ENCODE peak calls at places on chromosomes 2 and 18, in seven cellular contexts. A, F, V, S, H, J and Y are unnamed samples.

GRCh38 chr2:152134488-152135280 is 35.8 kb upstream of the CACNB4 start:
- DNase-seq in A (no peak), F (peak), V (no peak), S (no peak), H (no peak), J (no peak), Y (no peak)

GRCh38 chr2:27954771-27955384 is 64.3 kb downstream of the BABAM2 start:
- DNase-seq in A (peak), F (peak), V (peak), S (peak), H (peak), J (no peak), Y (peak)

GRCh38 chr2:20294231-20294630 is 56.4 kb downstream of the PUM2 start:
- DNase-seq in A (no peak), F (no peak), V (no peak), S (no peak), H (no peak), J (no peak), Y (no peak)

GRCh38 chr2:231929961-231930600 is 3.9 kb upstream of the NPPC start:
- DNase-seq in A (no peak), F (no peak), V (no peak), S (peak), H (peak), J (peak), Y (no peak)

GRCh38 chr2:134783912-134784311 is 54.5 kb upstream of the ACMSD start:
- DNase-seq in A (no peak), F (no peak), V (no peak), S (no peak), H (no peak), J (no peak), Y (no peak)

GRCh38 chr2:65434592-65435241 is 2.3 kb upstream of the SPRED2 start:
- DNase-seq in A (no peak), F (no peak), V (no peak), S (no peak), H (no peak), J (no peak), Y (no peak)

GRCh38 chr2:72993147-72993546 is 75.8 kb downstream of the EMX1 start:
- DNase-seq in A (no peak), F (no peak), V (peak), S (peak), H (peak), J (peak), Y (no peak)

GRCh38 chr18:39841133-39842041 is 2113.6 kb upstream of the PIK3C3 start:
- DNase-seq in A (peak), F (peak), V (peak), S (peak), H (peak), J (no peak), Y (no peak)

GRCh38 chr2:73205611-73206010 is 3.2 kb downstream of the NOTO start:
- DNase-seq in A (no peak), F (no peak), V (no peak), S (no peak), H (no peak), J (no peak), Y (no peak)

GRCh38 chr2:1930956-1931914 is 186.9 kb upstream of the PXDN start:
- DNase-seq in A (no peak), F (no peak), V (no peak), S (no peak), H (no peak), J (no peak), Y (no peak)

GRCh38 chr2:10071595-10071994 is 8.6 kb downstream of the CYS1 start:
- DNase-seq in A (no peak), F (no peak), V (no peak), S (no peak), H (no peak), J (no peak), Y (no peak)

GRCh38 chr2:10817413-10817812 is 4.8 kb upstream of the PDIA6 start:
- DNase-seq in A (no peak), F (no peak), V (no peak), S (peak), H (peak), J (no peak), Y (no peak)

GRCh38 chr2:11584530-11585056 is 50.7 kb downstream of the GREB1 start:
- DNase-seq in A (no peak), F (no peak), V (no peak), S (no peak), H (no peak), J (no peak), Y (no peak)

GRCh38 chr18:71951021-71951420 is 593.1 kb downstream of the CBLN2 start:
- DNase-seq in A (no peak), F (no peak), V (no peak), S (no peak), H (no peak), J (no peak), Y (no peak)

GRCh38 chr2:219702796-219703545 is 75.5 kb downstream of the SLC4A3 start:
- DNase-seq in A (peak), F (peak), V (no peak), S (no peak), H (no peak), J (no peak), Y (no peak)

GRCh38 chr18:13726972-13727331 is 479 bp downstream of the RNMT start:
- DNase-seq in A (peak), F (peak), V (peak), S (peak), H (peak), J (peak), Y (peak)

GRCh38 chr2:153873062-153874048 is 1.6 kb downstream of the GALNT13 start:
- DNase-seq in A (no peak), F (no peak), V (no peak), S (no peak), H (no peak), J (no peak), Y (no peak)

GRCh38 chr2:160516547-160517365 is 23.1 kb upstream of the RBMS1 start:
- DNase-seq in A (peak), F (peak), V (no peak), S (no peak), H (no peak), J (no peak), Y (no peak)

GRCh38 chr2:39730685-39731302 is 48.3 kb downstream of the THUMPD2 start:
- DNase-seq in A (peak), F (no peak), V (no peak), S (no peak), H (no peak), J (no peak), Y (no peak)

GRCh38 chr18:13982136-13982535 is 66.8 kb upstream of the MC2R start:
- DNase-seq in A (no peak), F (no peak), V (no peak), S (no peak), H (no peak), J (no peak), Y (no peak)

GRCh38 chr2:100887039-100887578 is 67.2 kb downstream of the NPAS2 start:
- DNase-seq in A (no peak), F (no peak), V (no peak), S (no peak), H (no peak), J (no peak), Y (no peak)

GRCh38 chr2:28750316-28751101 is 1.1 kb upstream of the PPP1CB start:
- DNase-seq in A (peak), F (peak), V (no peak), S (no peak), H (peak), J (no peak), Y (no peak)

GRCh38 chr18:49920731-49921130 is 107.4 kb upstream of the ACAA2 start:
- DNase-seq in A (no peak), F (peak), V (no peak), S (no peak), H (no peak), J (no peak), Y (no peak)

GRCh38 chr2:133801956-133802355 is 233.7 kb upstream of the NCKAP5 start:
- DNase-seq in A (no peak), F (no peak), V (no peak), S (no peak), H (no peak), J (no peak), Y (no peak)

GRCh38 chr18:13231151-13231550 is 12.6 kb downstream of the LDLRAD4 start:
- DNase-seq in A (no peak), F (no peak), V (no peak), S (peak), H (no peak), J (peak), Y (no peak)

GRCh38 chr2:84942964-84943421 is 28.0 kb upstream of the KCMF1 start:
- DNase-seq in A (no peak), F (peak), V (no peak), S (no peak), H (no peak), J (no peak), Y (no peak)

GRCh38 chr2:241804326-241805276 is 4.4 kb upstream of the NEU4 start:
- DNase-seq in A (no peak), F (no peak), V (no peak), S (peak), H (no peak), J (peak), Y (no peak)

GRCh38 chr2:84963692-84964405 is 7.1 kb upstream of the KCMF1 start:
- DNase-seq in A (peak), F (peak), V (no peak), S (peak), H (no peak), J (peak), Y (peak)

GRCh38 chr2:10811552-10811951 is 1.0 kb downstream of the PDIA6 start:
- DNase-seq in A (no peak), F (no peak), V (no peak), S (no peak), H (no peak), J (no peak), Y (no peak)

GRCh38 chr2:75528221-75528977 is 32.3 kb downstream of the EVA1A start:
- DNase-seq in A (peak), F (peak), V (peak), S (no peak), H (no peak), J (no peak), Y (no peak)

GRCh38 chr2:73063909-73064875 is 7.3 kb downstream of the SFXN5 start:
- DNase-seq in A (peak), F (peak), V (no peak), S (no peak), H (no peak), J (no peak), Y (no peak)

GRCh38 chr18:72866901-72867701 is 686 bp downstream of the NETO1 start:
- DNase-seq in A (no peak), F (peak), V (no peak), S (no peak), H (no peak), J (no peak), Y (no peak)

DNA sequence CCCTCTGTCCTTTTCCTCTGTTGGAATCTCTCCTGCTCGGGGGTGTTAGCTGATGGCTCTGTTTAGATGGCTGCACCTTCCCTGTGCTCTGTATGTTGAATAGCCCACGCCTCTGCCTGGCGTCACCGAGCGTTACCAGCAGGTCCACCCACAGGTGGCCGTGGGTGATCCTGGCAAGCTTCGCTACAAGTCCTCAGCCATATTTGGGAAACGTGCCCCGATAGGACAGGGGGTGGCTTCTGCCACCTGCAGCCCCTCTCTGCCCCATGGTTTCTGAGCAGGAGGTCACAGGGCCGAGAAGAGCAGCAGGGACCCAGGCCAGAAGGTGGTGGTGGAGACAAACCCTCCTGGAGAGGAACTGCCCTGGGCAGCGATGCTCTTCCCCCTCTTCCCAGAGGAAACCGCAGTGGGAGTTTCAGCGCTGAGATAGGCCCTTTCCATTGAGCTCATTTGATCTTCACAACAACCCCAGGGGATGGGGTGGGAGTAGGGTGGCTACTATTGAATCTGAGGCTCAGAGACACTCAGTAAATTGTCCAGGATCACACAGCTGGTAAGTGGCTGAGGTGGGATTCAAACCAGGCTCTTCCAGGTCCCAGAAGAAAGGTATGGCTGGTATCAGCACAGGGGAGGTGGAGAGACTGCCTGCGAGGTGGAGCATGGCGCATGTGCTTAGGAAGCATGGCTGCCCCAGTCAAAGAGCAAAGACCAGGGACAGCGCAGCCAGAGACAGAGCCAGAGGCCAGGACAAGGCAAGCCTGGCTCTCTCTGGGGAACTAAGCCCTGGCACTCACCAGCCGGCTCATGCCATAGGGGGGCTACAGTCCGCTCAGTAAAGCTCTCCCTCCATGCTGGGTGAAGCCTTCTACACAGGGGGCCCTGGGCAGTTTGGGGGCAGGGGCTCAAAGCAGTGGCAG is 15.0 kb downstream of the NGEF start:
- DNase-seq in A (no peak), F (no peak), V (no peak), S (no peak), H (no peak), J (peak), Y (no peak)
- TF ChIP-seq CTCF in A (no peak), F (no peak), V (no peak), S (no peak), H (no peak), J (no peak), Y (no peak)

GRCh38 chr2:127408807-127409099 is 9.5 kb upstream of the PROC start:
- DNase-seq in A (no peak), F (no peak), V (no peak), S (no peak), H (no peak), J (no peak), Y (no peak)
- TF ChIP-seq CTCF in A (no peak), F (no peak), V (no peak), S (no peak), H (no peak), J (no peak), Y (no peak)

GRCh38 chr2:71223767-71224333 is 3.1 kb downstream of the PAIP2B start:
- DNase-seq in A (peak), F (peak), V (peak), S (no peak), H (peak), J (peak), Y (no peak)
- TF ChIP-seq CTCF in A (peak), F (peak), V (peak), S (peak), H (peak), J (peak), Y (peak)

GRCh38 chr18:74356959-74357358 is 41.3 kb downstream of the C18orf63 start:
- DNase-seq in A (no peak), F (no peak), V (no peak), S (no peak), H (no peak), J (no peak), Y (no peak)

GRCh38 chr18:74351354-74351753 is 35.7 kb downstream of the C18orf63 start:
- DNase-seq in A (peak), F (peak), V (no peak), S (no peak), H (no peak), J (no peak), Y (no peak)

DNA sequence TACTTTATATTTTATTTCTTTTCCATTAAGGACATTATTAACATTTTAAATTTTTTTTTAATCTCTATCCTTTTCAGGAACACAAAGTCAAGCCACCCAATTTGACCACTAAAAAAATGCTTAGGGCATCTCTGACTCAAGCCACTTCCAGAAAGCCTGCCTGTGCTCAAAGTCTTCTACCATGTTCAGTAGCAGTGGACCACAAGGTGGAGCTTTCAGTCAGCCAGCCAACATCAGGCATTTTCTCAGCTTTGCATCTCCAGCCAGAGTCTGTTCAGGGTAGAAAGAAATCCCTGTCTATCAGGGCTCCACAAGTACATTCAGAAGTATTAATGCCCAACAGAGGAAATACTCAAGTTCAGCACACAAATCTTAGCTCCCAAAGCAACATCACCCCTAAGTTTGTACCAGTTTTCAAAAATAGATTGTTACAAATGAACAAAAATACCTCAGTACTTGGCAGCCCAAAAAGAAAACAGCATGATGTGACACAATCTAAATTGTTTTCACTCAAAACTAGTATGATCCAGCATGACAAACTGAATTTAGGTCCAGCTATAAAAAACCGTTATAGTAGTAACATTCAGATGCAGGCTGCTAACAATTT is 37.6 kb downstream of the C18orf63 start:
- DNase-seq in A (peak), F (peak), V (peak), S (peak), H (peak), J (peak), Y (peak)
- TF ChIP-seq CTCF in A (peak), F (peak), V (peak), S (peak), H (peak), J (peak), Y (peak)

GRCh38 chr2:42598656-42599267 is 30.3 kb downstream of the MTA3 start:
- DNase-seq in A (no peak), F (no peak), V (no peak), S (no peak), H (no peak), J (no peak), Y (no peak)
- TF ChIP-seq CTCF in A (peak), F (no peak), V (no peak), S (no peak), H (no peak), J (no peak), Y (no peak)